ENCODE peak calls at places on chromosomes 4 and X, in eight cellular contexts. K is HCT116, W is SK-N-SH, T is GM12878, L is K562, O is HepG2, D is HL-60, A is Panc1. H is an unnamed sample.

GRCh38 chr4:2281575-2282343 is 19.9 kb upstream of the MXD4 start:
- DNase-seq in D (peak; percentile 38), K (no peak), O (no peak), A (no peak), T (peak; percentile 41), L (no peak), W (no peak), H (no peak)

GRCh38 chrX:47321386-47321785 is 49.0 kb upstream of the ZNF157 start:
- DNase-seq in L (peak; percentile 30), O (no peak), K (no peak), W (no peak), A (no peak), D (no peak), T (no peak), H (peak; percentile 94)

GRCh38 chr4:24794111-24794860 is 1.1 kb upstream of the SOD3 start:
- DNase-seq in A (no peak), W (no peak), K (no peak), L (no peak), O (no peak), D (no peak), T (no peak), H (no peak)

GRCh38 chr4:158775091-158775651 is 6.3 kb downstream of the FNIP2 start:
- DNase-seq in W (no peak), K (no peak), D (no peak), A (no peak), O (no peak), L (no peak), T (no peak), H (no peak)

GRCh38 chr4:55947912-55948725 is 626 bp upstream of the CEP135 start:
- DNase-seq in O (peak; percentile 36), K (peak; percentile 28), A (peak; percentile 84), L (peak; percentile 14), D (peak; percentile 26), W (peak; percentile 8), T (peak; percentile 59), H (no peak)

GRCh38 chr4:166941629-166942028 is 292.7 kb downstream of the SPOCK3 start:
- DNase-seq in T (peak; percentile 7), A (peak; percentile 7), O (no peak), K (peak; percentile 1), W (no peak), L (no peak), D (no peak), H (no peak)

GRCh38 chr4:41602886-41603503 is 65.0 kb downstream of the LIMCH1 start:
- DNase-seq in T (no peak), O (no peak), A (no peak), D (no peak), K (no peak), L (no peak), W (no peak), H (no peak)

GRCh38 chr4:177489847-177490246 is 47.6 kb upstream of the AGA start:
- DNase-seq in O (no peak), D (no peak), A (no peak), L (no peak), T (no peak), K (no peak), W (no peak), H (no peak)

GRCh38 chr4:7970031-7970946 is 30.6 kb upstream of the AFAP1 start:
- DNase-seq in T (no peak), L (no peak), K (no peak), W (peak; percentile 42), A (no peak), D (no peak), O (peak; percentile 76), H (no peak)

GRCh38 chr4:172892300-172892699 is 276.3 kb upstream of the GALNT7 start:
- DNase-seq in L (peak; percentile 26), O (no peak), T (no peak), D (peak; percentile 6), K (peak; percentile 18), A (peak; percentile 15), W (no peak), H (peak; percentile 69)

GRCh38 chrX:54357414-54358377 is at the start of gene WNK3:
- DNase-seq in K (no peak), L (no peak), A (no peak), T (no peak), O (peak; percentile 0), D (no peak), W (peak; percentile 86), H (peak; percentile 90)

GRCh38 chrX:3295731-3296130 is 50.7 kb downstream of the MXRA5 start:
- DNase-seq in D (no peak), T (no peak), O (no peak), K (peak; percentile 54), A (no peak), L (peak; percentile 61), W (peak; percentile 25), H (peak; percentile 70)

GRCh38 chr4:78703079-78703478 is 73.1 kb upstream of the BMP2K start:
- DNase-seq in O (no peak), K (no peak), D (no peak), W (no peak), T (no peak), A (no peak), L (no peak), H (no peak)

DNA sequence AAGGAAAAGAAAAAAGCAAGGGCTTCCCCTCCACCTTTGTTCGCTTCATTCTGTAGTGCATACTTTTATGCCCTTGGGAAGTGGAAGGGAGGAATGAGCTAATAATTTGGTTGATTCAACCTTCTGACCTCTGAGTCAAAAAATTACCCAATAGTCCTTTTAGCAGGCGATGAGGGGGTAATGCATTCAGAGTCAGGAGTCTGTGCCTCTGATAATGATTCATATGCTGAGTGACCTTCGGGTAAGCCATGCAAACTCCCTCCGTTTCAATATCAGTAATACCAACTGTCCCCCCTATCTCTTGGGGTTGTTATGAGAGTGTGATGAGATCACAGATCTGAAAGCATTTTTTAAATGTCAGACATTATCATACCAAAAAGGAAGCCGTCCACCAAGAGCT is 41.6 kb upstream of the ACSL4 start:
- DNase-seq in D (no peak), A (peak; percentile 52), T (peak; percentile 50), L (peak; percentile 45), O (peak; percentile 79), W (no peak), K (no peak), H (peak; percentile 8)
- TF ChIP-seq POLR2AphosphoS5 in D (no peak), A (no peak), T (no peak), L (peak; percentile 30), O (no peak), W (no peak), K (no peak), H (no peak)

GRCh38 chr4:15043922-15044321 is 41.6 kb downstream of the CPEB2 start:
- DNase-seq in O (no peak), T (no peak), D (no peak), A (no peak), K (no peak), L (no peak), W (no peak), H (no peak)
- TF ChIP-seq REST in O (no peak), T (no peak), D (no peak), A (no peak), K (no peak), L (no peak), W (no peak), H (no peak)

DNA sequence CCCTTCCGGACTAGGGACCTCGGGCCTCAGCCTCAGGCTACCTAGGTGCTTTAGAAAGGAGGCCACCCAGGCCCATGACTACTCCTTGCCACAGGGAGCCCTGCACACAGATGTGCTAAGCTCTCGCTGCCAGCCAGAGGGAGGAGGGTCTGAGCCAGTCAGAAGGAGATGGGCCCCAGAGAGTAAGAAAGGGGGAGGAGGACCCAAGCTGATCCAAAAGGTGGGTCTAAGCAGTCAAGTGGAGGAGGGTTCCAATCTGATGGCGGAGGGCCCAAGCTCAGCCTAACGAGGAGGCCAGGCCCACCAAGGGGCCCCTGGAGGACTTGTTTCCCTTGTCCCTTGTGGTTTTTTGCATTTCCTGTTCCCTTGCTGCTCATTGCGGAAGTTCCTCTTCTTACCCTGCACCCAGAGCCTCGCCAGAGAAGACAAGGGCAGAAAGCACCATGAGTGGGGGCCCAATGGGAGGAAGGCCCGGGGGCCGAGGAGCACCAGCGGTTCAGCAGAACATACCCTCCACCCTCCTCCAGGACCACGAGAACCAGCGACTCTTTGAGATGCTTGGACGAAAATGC is at the start of gene WAS:
- DNase-seq in T (peak; percentile 35), L (no peak), D (peak; percentile 88), O (no peak), K (no peak), A (no peak), W (no peak), H (no peak)
- TF ChIP-seq POLR2AphosphoS5 in T (peak; percentile 70), L (no peak), D (peak; percentile 74), O (no peak), K (no peak), A (no peak), W (no peak), H (no peak)

GRCh38 chr4:110091426-110091825 is 107.0 kb downstream of the ELOVL6 start:
- DNase-seq in W (no peak), A (no peak), D (no peak), K (peak; percentile 64), L (no peak), T (no peak), O (no peak), H (no peak)

GRCh38 chr4:110085131-110085530 is 113.3 kb downstream of the ELOVL6 start:
- DNase-seq in A (no peak), W (no peak), O (peak; percentile 7), D (peak; percentile 18), L (no peak), K (no peak), T (no peak), H (no peak)

GRCh38 chr4:110088670-110089069 is 109.7 kb downstream of the ELOVL6 start:
- DNase-seq in A (no peak), D (no peak), K (peak; percentile 48), T (peak; percentile 23), L (no peak), O (no peak), W (no peak), H (peak; percentile 34)

GRCh38 chr4:110084154-110084553 is 114.3 kb downstream of the ELOVL6 start:
- DNase-seq in K (no peak), D (no peak), T (no peak), A (no peak), W (no peak), O (no peak), L (no peak), H (no peak)

GRCh38 chr4:110087116-110087708 is 111.2 kb downstream of the ELOVL6 start:
- DNase-seq in O (no peak), T (no peak), K (peak; percentile 51), A (no peak), L (no peak), D (no peak), W (no peak), H (no peak)
- TF ChIP-seq REST in O (no peak), T (no peak), K (no peak), A (no peak), L (no peak), D (no peak), W (no peak), H (no peak)

DNA sequence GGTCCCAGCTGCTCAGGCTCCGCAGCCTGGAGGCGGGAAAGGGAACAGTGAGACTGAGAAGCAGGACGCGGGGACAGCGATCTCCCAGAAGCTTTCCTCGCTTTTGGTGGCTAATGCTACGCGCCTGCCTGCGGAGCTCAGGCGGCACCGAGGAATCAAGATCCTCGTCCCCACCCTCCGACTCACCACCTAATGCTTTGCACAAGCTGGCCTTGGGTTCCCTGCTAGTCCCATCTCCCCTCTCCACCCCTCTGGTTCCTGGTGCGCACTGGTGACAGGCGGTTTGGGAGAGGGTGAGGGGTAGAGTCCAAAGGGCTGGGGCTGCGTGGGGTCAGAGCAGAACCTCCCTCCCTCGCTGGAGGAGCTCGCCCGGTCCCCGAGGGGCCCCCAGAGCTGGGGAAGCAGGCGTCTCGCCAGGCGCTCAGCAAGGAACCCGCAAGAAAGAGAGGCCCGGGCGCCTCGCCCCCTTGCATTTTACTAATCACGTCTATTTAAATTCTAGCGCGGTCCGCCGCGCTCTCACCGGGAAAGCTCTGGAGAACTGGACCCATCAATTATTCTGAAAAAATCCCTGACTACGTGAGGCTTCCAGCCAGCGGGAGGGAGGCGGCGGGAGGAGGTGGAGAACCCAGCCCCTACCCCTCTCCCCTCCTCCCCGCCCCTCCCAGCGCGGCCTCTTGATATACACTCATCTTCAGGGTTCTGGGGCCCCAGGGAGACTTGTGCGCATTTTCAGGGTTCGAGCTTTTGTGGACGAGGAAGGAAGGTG is 9.1 kb downstream of the POU4F2 start:
- DNase-seq in D (no peak), O (no peak), A (no peak), L (no peak), W (peak; percentile 37), T (no peak), K (no peak), H (peak; percentile 61)
- TF ChIP-seq POLR2AphosphoS5 in D (no peak), O (no peak), A (no peak), L (no peak), W (no peak), T (no peak), K (no peak), H (no peak)

H was measured in GM23338.